ENCODE peak calls at places on chromosomes 5 and 9, in seven cellular contexts. K is psoas muscle, F is tibial nerve, V is neural progenitor cell, N is GM06990, E is endothelial cell of umbilical vein, T is HFF-Myc. U is an unnamed sample.

GRCh38 chr9:117232991-117233390 is 181.9 kb downstream of the ASTN2 start:
- DNase-seq in K (no peak), F (no peak), V (no peak), N (no peak), E (no peak), T (no peak), U (no peak)

GRCh38 chr5:127577458-127577857 is 60.0 kb downstream of the PRRC1 start:
- DNase-seq in K (no peak), F (no peak), V (no peak), N (no peak), E (peak), T (no peak), U (no peak)

GRCh38 chr5:180099733-180100611 is 28.4 kb upstream of the RNF130 start:
- DNase-seq in K (no peak), F (no peak), V (no peak), N (no peak), E (no peak), T (no peak), U (no peak)

GRCh38 chr5:172113036-172113435 is 75.0 kb downstream of the STK10 start:
- DNase-seq in K (no peak), F (no peak), V (no peak), N (peak), E (no peak), T (no peak), U (no peak)

GRCh38 chr5:108093186-108093585 is 288.7 kb downstream of the FBXL17 start:
- DNase-seq in K (no peak), F (no peak), V (peak), N (no peak), E (peak), T (no peak), U (no peak)

GRCh38 chr9:5089737-5090136 is 95.7 kb downstream of the INSL6 start:
- DNase-seq in K (no peak), F (no peak), V (no peak), N (no peak), E (peak), T (no peak), U (peak)

GRCh38 chr9:107046692-107047091 is 183.7 kb downstream of the ZNF462 start:
- DNase-seq in K (no peak), F (no peak), V (no peak), N (peak), E (no peak), T (no peak), U (no peak)

GRCh38 chr9:69334310-69334709 is 9.3 kb downstream of the ENTREP1 start:
- DNase-seq in K (no peak), F (no peak), V (no peak), N (no peak), E (no peak), T (no peak), U (no peak)

GRCh38 chr5:1278656-1279442 is 16.0 kb downstream of the TERT start:
- DNase-seq in K (no peak), F (no peak), V (no peak), N (no peak), E (no peak), T (no peak), U (no peak)

GRCh38 chr5:139667730-139668063 is 19.5 kb downstream of the CXXC5 start:
- DNase-seq in K (no peak), F (no peak), V (no peak), N (no peak), E (no peak), T (no peak), U (no peak)

GRCh38 chr9:96020300-96020821 is 144.9 kb downstream of the ERCC6L2 start:
- DNase-seq in K (no peak), F (no peak), V (peak), N (no peak), E (no peak), T (no peak), U (no peak)
- H3K4me3 ChIP-seq in K (peak), F (peak), V (peak), N (peak), E (peak), T (peak), U (no peak)

GRCh38 chr9:90900130-90900529 is 98.5 kb downstream of the SYK start:
- DNase-seq in K (peak), F (no peak), V (peak), N (no peak), E (no peak), T (no peak), U (no peak)

GRCh38 chr9:90899287-90899686 is 97.7 kb downstream of the SYK start:
- DNase-seq in K (no peak), F (no peak), V (no peak), N (no peak), E (no peak), T (no peak), U (no peak)

GRCh38 chr9:90895786-90896185 is 94.2 kb downstream of the SYK start:
- DNase-seq in K (no peak), F (no peak), V (no peak), N (no peak), E (no peak), T (no peak), U (peak)

GRCh38 chr9:90896231-90896630 is 94.6 kb downstream of the SYK start:
- DNase-seq in K (no peak), F (no peak), V (no peak), N (no peak), E (no peak), T (no peak), U (no peak)

DNA sequence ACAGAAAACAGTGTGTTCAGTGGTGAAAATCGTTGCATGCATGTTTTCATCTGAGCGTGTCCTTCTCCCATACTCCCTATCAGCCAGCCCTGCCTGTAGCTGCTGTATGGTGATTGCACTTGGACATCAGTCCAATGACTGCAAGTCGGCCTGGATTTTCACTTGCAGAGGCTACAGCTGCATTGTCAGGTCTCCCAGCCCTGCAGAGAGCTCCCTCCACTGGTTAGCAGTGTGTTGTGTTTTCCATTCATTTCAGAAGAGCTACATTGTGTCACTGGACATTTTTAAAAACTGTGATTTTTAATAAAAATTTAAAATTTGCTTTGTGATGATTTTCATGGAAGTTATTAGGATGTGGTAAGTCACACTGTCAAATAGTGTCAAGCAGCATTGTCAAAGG is 96.6 kb downstream of the SYK start:
- DNase-seq in K (no peak), F (no peak), V (no peak), N (no peak), E (no peak), T (no peak), U (no peak)
- TF ChIP-seq CTCF in K (no peak), F (no peak), V (peak), N (peak), E (no peak), T (peak), U (no peak)

DNA sequence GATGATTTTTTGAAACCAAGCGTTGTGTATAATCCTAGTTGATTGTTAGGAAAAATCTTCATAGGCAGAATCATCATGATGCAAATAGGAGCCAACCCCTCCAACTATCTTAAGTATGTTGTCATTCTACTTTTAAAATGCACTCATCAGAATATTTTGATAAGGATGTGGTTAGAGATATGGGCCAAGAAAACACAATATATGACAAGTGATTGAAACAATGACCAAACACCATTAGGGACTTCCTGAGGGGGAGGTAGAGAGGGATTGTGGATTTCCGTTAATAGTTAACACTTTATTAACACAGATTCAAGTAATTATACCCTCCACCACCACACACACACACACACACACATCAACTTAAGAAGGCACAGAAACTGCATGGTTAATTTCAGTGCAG is 143.3 kb downstream of the ARSB start:
- DNase-seq in K (no peak), F (no peak), V (no peak), N (no peak), E (peak), T (no peak), U (no peak)
- H3K4me3 ChIP-seq in K (no peak), F (no peak), V (no peak), N (no peak), E (no peak), T (no peak), U (no peak)

GRCh38 chr5:15383021-15383420 is 117.0 kb upstream of the FBXL7 start:
- DNase-seq in K (no peak), F (no peak), V (no peak), N (no peak), E (no peak), T (no peak), U (no peak)

GRCh38 chr5:15384581-15384980 is 115.4 kb upstream of the FBXL7 start:
- DNase-seq in K (no peak), F (no peak), V (no peak), N (no peak), E (no peak), T (no peak), U (no peak)

GRCh38 chr5:15384176-15384575 is 115.8 kb upstream of the FBXL7 start:
- DNase-seq in K (no peak), F (no peak), V (no peak), N (no peak), E (no peak), T (no peak), U (no peak)

GRCh38 chr5:15385037-15385436 is 114.9 kb upstream of the FBXL7 start:
- DNase-seq in K (no peak), F (no peak), V (no peak), N (no peak), E (no peak), T (no peak), U (no peak)

DNA sequence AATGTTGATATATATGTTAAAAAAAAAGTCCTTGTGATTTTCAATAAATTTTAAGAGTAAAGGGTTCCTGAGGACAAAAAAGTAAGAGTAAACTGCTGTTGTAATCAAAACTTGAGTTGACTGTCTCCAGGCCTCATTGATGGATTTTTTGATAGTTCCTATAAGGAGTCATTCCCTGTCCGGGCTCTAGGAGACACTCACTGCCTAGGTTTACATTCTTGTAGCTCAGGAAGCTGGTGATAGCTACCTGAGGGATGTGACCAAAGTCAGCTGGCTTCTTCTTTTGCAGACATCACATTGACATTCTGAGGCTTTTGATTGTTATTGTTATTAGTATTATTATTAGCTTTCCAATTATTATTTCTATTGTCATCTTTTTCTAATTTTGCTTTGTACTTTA is 116.5 kb upstream of the FBXL7 start:
- DNase-seq in K (no peak), F (no peak), V (peak), N (no peak), E (peak), T (no peak), U (peak)
- TF ChIP-seq CTCF in K (no peak), F (peak), V (peak), N (peak), E (peak), T (peak), U (peak)

GRCh38 chr5:174825587-174825986 is 101.2 kb downstream of the MSX2 start:
- DNase-seq in K (no peak), F (no peak), V (no peak), N (no peak), E (no peak), T (no peak), U (no peak)
- H3K4me3 ChIP-seq in K (no peak), F (no peak), V (no peak), N (no peak), E (no peak), T (no peak), U (no peak)

U was measured in LNCaP clone FGC.